ENCODE peak calls at places on chromosomes 13 and 19, in ten cellular contexts. Y is fibroblast of lung; V is psoas muscle; Q is ascending aorta; I is effector memory CD4-positive, alpha-beta T cell; R is thoracic aorta; L is hepatocyte; T is PC-3; C is HL-60; S is stomach. A is an unnamed sample.

GRCh38 chr13:53264751-53265150 is 236.1 kb downstream of the OLFM4 start:
- DNase-seq in Y (no peak), V (no peak), Q (no peak), I (no peak), R (no peak), L (no peak), T (no peak), C (no peak), S (no peak), A (no peak)

GRCh38 chr13:111667757-111668156 is 347.3 kb downstream of the TEX29 start:
- DNase-seq in Y (no peak), V (no peak), Q (no peak), I (no peak), R (no peak), L (no peak), T (no peak), C (peak), S (no peak), A (no peak)

GRCh38 chr13:34587586-34587985 is 354.5 kb upstream of the NBEA start:
- DNase-seq in Y (no peak), V (no peak), Q (no peak), I (no peak), R (no peak), L (no peak), T (no peak), C (no peak), S (no peak), A (peak)

GRCh38 chr19:41192574-41193419 is at the start of gene CYP2S1:
- DNase-seq in Y (peak), V (no peak), Q (no peak), I (no peak), R (no peak), L (peak), T (peak), C (no peak), S (peak), A (no peak)

GRCh38 chr13:44410328-44410859 is 36.8 kb downstream of the SERP2 start:
- DNase-seq in Y (no peak), V (no peak), Q (no peak), I (no peak), R (no peak), L (no peak), T (no peak), C (no peak), S (peak), A (no peak)

GRCh38 chr19:42254083-42254849 is 662 bp downstream of the ERF start:
- DNase-seq in Y (peak), V (peak), Q (no peak), I (peak), R (no peak), L (peak), T (peak), C (peak), S (peak), A (peak)

GRCh38 chr13:78786399-78786879 is 127.5 kb upstream of the OBI1 start:
- DNase-seq in Y (no peak), V (no peak), Q (no peak), I (no peak), R (no peak), L (no peak), T (no peak), C (no peak), S (no peak), A (peak)

GRCh38 chr13:111572956-111573355 is 252.5 kb downstream of the TEX29 start:
- DNase-seq in Y (no peak), V (no peak), Q (no peak), I (no peak), R (no peak), L (no peak), T (no peak), C (no peak), S (peak), A (no peak)

GRCh38 chr19:17125728-17126677 is 50.4 kb downstream of the MYO9B start:
- DNase-seq in Y (peak), V (peak), Q (no peak), I (peak), R (peak), L (no peak), T (no peak), C (peak), S (peak), A (no peak)

GRCh38 chr19:4326837-4327251 is 11.8 kb downstream of the STAP2 start:
- DNase-seq in Y (no peak), V (no peak), Q (no peak), I (no peak), R (no peak), L (no peak), T (no peak), C (no peak), S (no peak), A (peak)

GRCh38 chr13:86510792-86511191 is 711.6 kb upstream of the SLITRK6 start:
- DNase-seq in Y (no peak), V (no peak), Q (no peak), I (no peak), R (no peak), L (no peak), T (no peak), C (no peak), S (no peak), A (no peak)

GRCh38 chr13:48595330-48596127 is 58.2 kb upstream of the CYSLTR2 start:
- DNase-seq in Y (peak), V (no peak), Q (no peak), I (peak), R (no peak), L (peak), T (peak), C (peak), S (peak), A (peak)

GRCh38 chr19:11382898-11383705 is 1.0 kb downstream of the EPOR start:
- DNase-seq in Y (no peak), V (peak), Q (no peak), I (no peak), R (no peak), L (peak), T (peak), C (peak), S (peak), A (peak)

GRCh38 chr13:75372517-75372916 is 109.5 kb downstream of the TBC1D4 start:
- DNase-seq in Y (peak), V (no peak), Q (no peak), I (no peak), R (no peak), L (peak), T (peak), C (peak), S (no peak), A (peak)
- H3K27ac ChIP-seq in Y (no peak), V (peak), Q (no peak), I (no peak), R (no peak), L (no peak), T (no peak), C (no peak), S (no peak), A (no peak)

GRCh38 chr19:45419396-45419795 is 4.3 kb downstream of the ERCC1 start:
- DNase-seq in Y (no peak), V (no peak), Q (no peak), I (no peak), R (no peak), L (no peak), T (no peak), C (peak), S (no peak), A (no peak)

GRCh38 chr19:45420356-45420755 is 3.4 kb downstream of the ERCC1 start:
- DNase-seq in Y (no peak), V (no peak), Q (no peak), I (no peak), R (no peak), L (no peak), T (no peak), C (no peak), S (no peak), A (no peak)

GRCh38 chr19:45417151-45417550 is 6.6 kb downstream of the ERCC1 start:
- DNase-seq in Y (no peak), V (no peak), Q (no peak), I (no peak), R (no peak), L (no peak), T (no peak), C (no peak), S (no peak), A (no peak)

GRCh38 chr19:45419895-45420294 is 3.8 kb downstream of the ERCC1 start:
- DNase-seq in Y (no peak), V (no peak), Q (no peak), I (no peak), R (no peak), L (no peak), T (no peak), C (no peak), S (no peak), A (no peak)

DNA sequence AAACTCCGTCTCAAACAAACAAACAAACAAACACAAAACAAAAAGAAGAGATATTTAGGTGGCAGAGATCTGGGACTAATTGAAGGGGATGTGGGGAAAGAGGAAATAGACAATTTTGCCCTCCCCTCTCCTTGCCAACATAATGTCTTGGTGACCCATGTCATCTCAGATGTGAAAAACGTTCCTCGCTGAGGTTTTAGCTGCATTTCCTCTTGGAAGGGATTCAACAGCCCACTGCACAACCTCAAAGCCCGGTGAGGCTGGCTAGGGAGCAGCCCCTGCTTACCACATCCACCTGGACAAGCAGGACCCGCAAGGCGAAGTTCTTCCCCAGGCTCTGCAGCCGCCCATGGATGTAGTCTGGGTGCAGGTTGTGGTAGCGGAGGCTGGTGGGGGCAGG is 4.9 kb downstream of the ERCC1 start:
- DNase-seq in Y (no peak), V (no peak), Q (no peak), I (no peak), R (no peak), L (no peak), T (no peak), C (peak), S (no peak), A (no peak)
- H3K27ac ChIP-seq in Y (no peak), V (no peak), Q (no peak), I (no peak), R (no peak), L (no peak), T (no peak), C (peak), S (peak), A (no peak)

DNA sequence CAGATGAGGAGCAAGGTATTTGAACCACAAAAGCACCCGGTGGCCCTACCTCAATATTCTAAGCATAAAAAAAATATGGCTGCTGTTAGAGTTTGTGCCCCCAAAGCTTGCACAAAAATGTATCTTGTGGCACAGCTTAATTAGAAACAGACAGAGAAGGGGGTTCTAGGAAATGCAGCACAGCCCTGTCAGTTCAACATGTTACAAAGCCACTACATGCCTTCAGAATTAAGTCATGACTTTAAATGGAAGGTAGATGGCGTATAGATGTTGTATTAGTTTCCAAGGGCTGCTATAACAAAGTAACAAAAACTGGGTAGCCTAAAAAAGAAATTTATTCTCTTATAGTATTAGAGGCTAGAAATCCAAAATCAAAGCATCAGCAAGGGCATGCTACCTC is 703.8 kb downstream of the DIAPH3 start:
- DNase-seq in Y (peak), V (no peak), Q (no peak), I (no peak), R (no peak), L (no peak), T (peak), C (no peak), S (no peak), A (peak)
- H3K27ac ChIP-seq in Y (no peak), V (no peak), Q (no peak), I (no peak), R (no peak), L (no peak), T (peak), C (no peak), S (peak), A (no peak)

GRCh38 chr19:1182727-1183126 is 8.7 kb upstream of the SBNO2 start:
- DNase-seq in Y (no peak), V (no peak), Q (no peak), I (no peak), R (no peak), L (no peak), T (no peak), C (no peak), S (no peak), A (no peak)

GRCh38 chr19:1182068-1182467 is 8.0 kb upstream of the SBNO2 start:
- DNase-seq in Y (no peak), V (no peak), Q (no peak), I (no peak), R (no peak), L (no peak), T (no peak), C (no peak), S (no peak), A (no peak)

GRCh38 chr19:1177322-1178114 is 3.5 kb upstream of the SBNO2 start:
- DNase-seq in Y (peak), V (peak), Q (no peak), I (no peak), R (no peak), L (peak), T (peak), C (peak), S (no peak), A (no peak)

GRCh38 chr19:1183543-1184172 is 9.6 kb upstream of the SBNO2 start:
- DNase-seq in Y (no peak), V (peak), Q (no peak), I (no peak), R (no peak), L (peak), T (peak), C (no peak), S (peak), A (no peak)

DNA sequence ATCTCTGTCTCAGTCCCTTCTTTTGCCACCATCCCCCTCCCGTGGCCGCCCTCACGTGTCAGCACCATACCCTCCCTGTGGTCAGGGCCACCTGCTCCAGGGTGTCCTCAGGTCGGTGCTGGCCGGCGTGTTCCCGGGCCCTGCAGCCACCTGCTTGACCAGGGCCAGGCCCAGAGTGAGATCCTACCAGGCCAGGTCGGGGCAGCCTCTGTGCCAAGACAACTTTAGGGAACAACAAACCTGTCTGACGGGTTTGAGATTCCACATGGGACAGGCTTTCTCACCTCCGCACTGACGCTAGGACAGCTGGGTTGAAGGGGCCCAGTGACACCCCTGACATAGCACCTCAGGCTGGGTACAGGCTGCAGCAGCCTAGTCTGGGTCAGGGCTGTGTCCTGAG is 7.5 kb upstream of the SBNO2 start:
- DNase-seq in Y (no peak), V (peak), Q (no peak), I (no peak), R (no peak), L (peak), T (peak), C (no peak), S (peak), A (no peak)
- H3K27ac ChIP-seq in Y (no peak), V (no peak), Q (no peak), I (no peak), R (no peak), L (peak), T (peak), C (peak), S (peak), A (no peak)

GRCh38 chr19:28003543-28003942 is 1209.4 kb downstream of the UQCRFS1 start:
- DNase-seq in Y (no peak), V (no peak), Q (no peak), I (no peak), R (no peak), L (no peak), T (no peak), C (no peak), S (no peak), A (no peak)
- H3K27ac ChIP-seq in Y (no peak), V (no peak), Q (no peak), I (no peak), R (no peak), L (no peak), T (no peak), C (no peak), S (no peak), A (no peak)

DNA sequence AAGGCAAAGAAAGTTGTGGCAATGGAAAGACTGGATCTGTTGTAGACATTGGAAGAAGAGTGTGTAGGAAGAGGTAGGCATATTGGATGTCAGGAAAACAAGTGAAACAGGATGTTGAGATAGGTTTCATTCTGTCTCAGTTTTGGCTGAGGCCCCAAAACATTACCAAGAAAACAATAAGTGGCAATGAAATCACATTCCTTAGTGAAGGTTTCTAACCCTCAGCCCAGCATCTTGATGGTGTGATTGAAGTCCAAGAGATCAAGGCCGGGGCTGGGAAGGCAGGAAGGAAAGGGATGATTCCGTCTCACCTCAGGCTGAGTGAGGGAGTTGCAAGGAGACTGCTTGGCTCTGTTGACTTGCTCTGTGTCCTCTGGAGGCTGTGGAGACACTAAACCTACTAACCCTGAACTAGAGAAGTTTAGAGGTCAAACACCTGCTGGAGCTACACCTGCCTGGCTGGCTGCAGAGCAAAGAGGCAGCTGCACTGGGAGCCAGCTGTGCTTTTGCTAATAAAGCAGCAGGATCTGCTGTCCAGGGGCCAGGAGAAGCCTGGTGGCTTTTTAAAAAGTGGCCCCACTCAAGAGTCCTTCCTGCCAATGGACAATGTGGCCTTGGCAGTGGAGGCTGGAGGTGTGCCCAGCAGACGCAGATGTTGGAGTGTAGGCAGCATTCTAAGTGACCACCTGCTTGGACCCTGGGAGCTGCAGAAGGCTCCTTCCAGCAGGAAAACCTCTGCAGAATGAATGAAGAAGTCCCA is 53.6 kb downstream of the DGKH start:
- DNase-seq in Y (no peak), V (peak), Q (no peak), I (no peak), R (no peak), L (no peak), T (no peak), C (no peak), S (no peak), A (no peak)
- H3K27ac ChIP-seq in Y (no peak), V (no peak), Q (peak), I (no peak), R (no peak), L (no peak), T (no peak), C (no peak), S (no peak), A (no peak)

GRCh38 chr19:51729781-51730180 is 6.0 kb upstream of the HAS1 start:
- DNase-seq in Y (no peak), V (no peak), Q (no peak), I (no peak), R (no peak), L (no peak), T (no peak), C (no peak), S (no peak), A (no peak)

GRCh38 chr19:51727349-51727880 is 3.6 kb upstream of the HAS1 start:
- DNase-seq in Y (peak), V (no peak), Q (no peak), I (no peak), R (no peak), L (no peak), T (peak), C (no peak), S (no peak), A (no peak)

GRCh38 chr19:51722492-51722891 is 1.3 kb downstream of the HAS1 start:
- DNase-seq in Y (no peak), V (no peak), Q (no peak), I (no peak), R (no peak), L (no peak), T (no peak), C (no peak), S (no peak), A (no peak)

GRCh38 chr19:51724543-51724942 is 752 bp upstream of the HAS1 start:
- DNase-seq in Y (no peak), V (peak), Q (no peak), I (no peak), R (no peak), L (no peak), T (no peak), C (no peak), S (no peak), A (no peak)

GRCh38 chr19:51726049-51726448 is 2.3 kb upstream of the HAS1 start:
- DNase-seq in Y (peak), V (peak), Q (no peak), I (no peak), R (no peak), L (peak), T (no peak), C (no peak), S (no peak), A (peak)
- H3K27ac ChIP-seq in Y (peak), V (no peak), Q (no peak), I (no peak), R (no peak), L (peak), T (no peak), C (no peak), S (no peak), A (no peak)

GRCh38 chr13:67259208-67259607 is 29.1 kb upstream of the PCDH9 start:
- DNase-seq in Y (no peak), V (no peak), Q (no peak), I (no peak), R (no peak), L (no peak), T (no peak), C (no peak), S (no peak), A (no peak)

GRCh38 chr13:67258482-67258881 is 28.3 kb upstream of the PCDH9 start:
- DNase-seq in Y (no peak), V (no peak), Q (no peak), I (no peak), R (no peak), L (no peak), T (no peak), C (no peak), S (no peak), A (no peak)
- H3K27ac ChIP-seq in Y (no peak), V (no peak), Q (no peak), I (no peak), R (no peak), L (no peak), T (no peak), C (no peak), S (no peak), A (no peak)

GRCh38 chr19:6064016-6064702 is 46.1 kb downstream of the RFX2 start:
- DNase-seq in Y (no peak), V (no peak), Q (no peak), I (no peak), R (no peak), L (no peak), T (peak), C (no peak), S (no peak), A (no peak)
- H3K27ac ChIP-seq in Y (no peak), V (no peak), Q (peak), I (no peak), R (peak), L (no peak), T (peak), C (no peak), S (peak), A (no peak)

A was measured in A673.